ENCODE peak calls at places on chromosomes 6 and 20, in seven cellular contexts. One of them, this sample, is unnamed.

GRCh38 chr6:35026434-35027222 is 114.5 kb downstream of the TCP11 start:
- DNase-seq in A549: no peak
- DNase-seq in mammary epithelial cell: peak
- DNase-seq in keratinocyte: peak
- DNase-seq in breast epithelium: no peak
- DNase-seq in Caco-2: no peak
- DNase-seq in choroid plexus epithelial cell: no peak
- DNase-seq in this sample: peak

GRCh38 chr6:168574699-168575195 is 133.8 kb downstream of the SMOC2 start:
- DNase-seq in A549: no peak
- DNase-seq in mammary epithelial cell: no peak
- DNase-seq in keratinocyte: no peak
- DNase-seq in breast epithelium: peak
- DNase-seq in Caco-2: no peak
- DNase-seq in choroid plexus epithelial cell: no peak
- DNase-seq in this sample: no peak

GRCh38 chr6:169167581-169168301 is 85.9 kb downstream of the THBS2 start:
- DNase-seq in A549: no peak
- DNase-seq in mammary epithelial cell: peak
- DNase-seq in keratinocyte: no peak
- DNase-seq in breast epithelium: no peak
- DNase-seq in Caco-2: no peak
- DNase-seq in choroid plexus epithelial cell: peak
- DNase-seq in this sample: no peak

GRCh38 chr20:16672299-16672698 is 57.5 kb upstream of the SNRPB2 start:
- DNase-seq in A549: no peak
- DNase-seq in mammary epithelial cell: no peak
- DNase-seq in keratinocyte: no peak
- DNase-seq in breast epithelium: no peak
- DNase-seq in Caco-2: no peak
- DNase-seq in choroid plexus epithelial cell: no peak
- DNase-seq in this sample: no peak

GRCh38 chr6:158322724-158323560 is 10.7 kb downstream of the TULP4 start:
- DNase-seq in A549: peak
- DNase-seq in mammary epithelial cell: peak
- DNase-seq in keratinocyte: peak
- DNase-seq in breast epithelium: no peak
- DNase-seq in Caco-2: peak
- DNase-seq in choroid plexus epithelial cell: peak
- DNase-seq in this sample: peak

GRCh38 chr6:111764238-111765182 is 108.7 kb downstream of the FYN start:
- DNase-seq in A549: no peak
- DNase-seq in mammary epithelial cell: no peak
- DNase-seq in keratinocyte: no peak
- DNase-seq in breast epithelium: peak
- DNase-seq in Caco-2: no peak
- DNase-seq in choroid plexus epithelial cell: no peak
- DNase-seq in this sample: no peak

GRCh38 chr20:33929917-33930316 is 63.8 kb upstream of the RALY start:
- DNase-seq in A549: no peak
- DNase-seq in mammary epithelial cell: no peak
- DNase-seq in keratinocyte: no peak
- DNase-seq in breast epithelium: no peak
- DNase-seq in Caco-2: no peak
- DNase-seq in choroid plexus epithelial cell: no peak
- DNase-seq in this sample: no peak

GRCh38 chr6:83169511-83169910 is 23.6 kb downstream of the PGM3 start:
- DNase-seq in A549: no peak
- DNase-seq in mammary epithelial cell: no peak
- DNase-seq in keratinocyte: no peak
- DNase-seq in breast epithelium: no peak
- DNase-seq in Caco-2: no peak
- DNase-seq in choroid plexus epithelial cell: no peak
- DNase-seq in this sample: no peak

GRCh38 chr20:38073307-38074010 is 39.9 kb downstream of the RPRD1B start:
- DNase-seq in A549: peak
- DNase-seq in mammary epithelial cell: peak
- DNase-seq in keratinocyte: no peak
- DNase-seq in breast epithelium: peak
- DNase-seq in Caco-2: no peak
- DNase-seq in choroid plexus epithelial cell: peak
- DNase-seq in this sample: peak

GRCh38 chr20:59123011-59123676 is 40.5 kb upstream of the ZNF831 start:
- DNase-seq in A549: no peak
- DNase-seq in mammary epithelial cell: no peak
- DNase-seq in keratinocyte: no peak
- DNase-seq in breast epithelium: no peak
- DNase-seq in Caco-2: peak
- DNase-seq in choroid plexus epithelial cell: no peak
- DNase-seq in this sample: no peak

GRCh38 chr6:41502607-41503434 is 43.4 kb upstream of the FOXP4 start:
- DNase-seq in A549: no peak
- DNase-seq in mammary epithelial cell: no peak
- DNase-seq in keratinocyte: no peak
- DNase-seq in breast epithelium: peak
- DNase-seq in Caco-2: no peak
- DNase-seq in choroid plexus epithelial cell: peak
- DNase-seq in this sample: no peak

GRCh38 chr6:40326689-40327404 is 260.3 kb downstream of the LRFN2 start:
- DNase-seq in A549: no peak
- DNase-seq in mammary epithelial cell: no peak
- DNase-seq in keratinocyte: no peak
- DNase-seq in breast epithelium: no peak
- DNase-seq in Caco-2: no peak
- DNase-seq in choroid plexus epithelial cell: no peak
- DNase-seq in this sample: no peak

GRCh38 chr6:139753198-139753861 is 378.9 kb upstream of the CITED2 start:
- DNase-seq in A549: no peak
- DNase-seq in mammary epithelial cell: no peak
- DNase-seq in keratinocyte: no peak
- DNase-seq in breast epithelium: no peak
- DNase-seq in Caco-2: peak
- DNase-seq in choroid plexus epithelial cell: peak
- DNase-seq in this sample: no peak

GRCh38 chr6:40819182-40819834 is 219.7 kb downstream of the UNC5CL start:
- DNase-seq in A549: no peak
- DNase-seq in mammary epithelial cell: no peak
- DNase-seq in keratinocyte: no peak
- DNase-seq in breast epithelium: no peak
- DNase-seq in Caco-2: no peak
- DNase-seq in choroid plexus epithelial cell: no peak
- DNase-seq in this sample: no peak

GRCh38 chr20:50303573-50304500 is 113.2 kb downstream of the CEBPB start:
- DNase-seq in A549: no peak
- DNase-seq in mammary epithelial cell: no peak
- DNase-seq in keratinocyte: no peak
- DNase-seq in breast epithelium: peak
- DNase-seq in Caco-2: no peak
- DNase-seq in choroid plexus epithelial cell: peak
- DNase-seq in this sample: peak

GRCh38 chr6:43147289-43147688 is 23.8 kb upstream of the SRF start:
- DNase-seq in A549: no peak
- DNase-seq in mammary epithelial cell: no peak
- DNase-seq in keratinocyte: no peak
- DNase-seq in breast epithelium: no peak
- DNase-seq in Caco-2: no peak
- DNase-seq in choroid plexus epithelial cell: no peak
- DNase-seq in this sample: no peak

GRCh38 chr6:129492260-129492659 is 217.7 kb downstream of the ARHGAP18 start:
- DNase-seq in A549: no peak
- DNase-seq in mammary epithelial cell: no peak
- DNase-seq in keratinocyte: no peak
- DNase-seq in breast epithelium: no peak
- DNase-seq in Caco-2: no peak
- DNase-seq in choroid plexus epithelial cell: no peak
- DNase-seq in this sample: no peak

GRCh38 chr6:105902401-105903031 is 183.6 kb upstream of the PRDM1 start:
- DNase-seq in A549: no peak
- DNase-seq in mammary epithelial cell: no peak
- DNase-seq in keratinocyte: no peak
- DNase-seq in breast epithelium: no peak
- DNase-seq in Caco-2: no peak
- DNase-seq in choroid plexus epithelial cell: no peak
- DNase-seq in this sample: no peak

GRCh38 chr6:7341989-7342742 is 29.2 kb upstream of the SSR1 start:
- DNase-seq in A549: no peak
- DNase-seq in mammary epithelial cell: no peak
- DNase-seq in keratinocyte: no peak
- DNase-seq in breast epithelium: no peak
- DNase-seq in Caco-2: no peak
- DNase-seq in choroid plexus epithelial cell: no peak
- DNase-seq in this sample: no peak

GRCh38 chr20:8367679-8368078 is 235.6 kb downstream of the PLCB1 start:
- DNase-seq in A549: no peak
- DNase-seq in mammary epithelial cell: no peak
- DNase-seq in keratinocyte: no peak
- DNase-seq in breast epithelium: no peak
- DNase-seq in Caco-2: no peak
- DNase-seq in choroid plexus epithelial cell: no peak
- DNase-seq in this sample: no peak

GRCh38 chr6:47103931-47104330 is 61.8 kb upstream of the ADGRF1 start:
- DNase-seq in A549: peak
- DNase-seq in mammary epithelial cell: peak
- DNase-seq in keratinocyte: no peak
- DNase-seq in breast epithelium: no peak
- DNase-seq in Caco-2: no peak
- DNase-seq in choroid plexus epithelial cell: peak
- DNase-seq in this sample: peak

GRCh38 chr20:32343438-32343837 is 14.7 kb upstream of the ASXL1 start:
- DNase-seq in A549: no peak
- DNase-seq in mammary epithelial cell: peak
- DNase-seq in keratinocyte: no peak
- DNase-seq in breast epithelium: no peak
- DNase-seq in Caco-2: peak
- DNase-seq in choroid plexus epithelial cell: peak
- DNase-seq in this sample: peak

GRCh38 chr6:39927159-39927558 is 7.1 kb downstream of the MOCS1 start:
- DNase-seq in A549: no peak
- DNase-seq in mammary epithelial cell: peak
- DNase-seq in keratinocyte: no peak
- DNase-seq in breast epithelium: no peak
- DNase-seq in Caco-2: no peak
- DNase-seq in choroid plexus epithelial cell: peak
- DNase-seq in this sample: peak

GRCh38 chr20:53611449-53611894 is 17.8 kb upstream of the ZNF217 start:
- DNase-seq in A549: peak
- DNase-seq in mammary epithelial cell: peak
- DNase-seq in keratinocyte: peak
- DNase-seq in breast epithelium: no peak
- DNase-seq in Caco-2: peak
- DNase-seq in choroid plexus epithelial cell: peak
- DNase-seq in this sample: peak

GRCh38 chr6:144319193-144319592 is 34.1 kb downstream of the UTRN start:
- DNase-seq in A549: no peak
- DNase-seq in mammary epithelial cell: no peak
- DNase-seq in keratinocyte: no peak
- DNase-seq in breast epithelium: no peak
- DNase-seq in Caco-2: no peak
- DNase-seq in choroid plexus epithelial cell: no peak
- DNase-seq in this sample: no peak

GRCh38 chr6:17930321-17930993 is 57.0 kb downstream of the KIF13A start:
- DNase-seq in A549: no peak
- DNase-seq in mammary epithelial cell: no peak
- DNase-seq in keratinocyte: no peak
- DNase-seq in breast epithelium: no peak
- DNase-seq in Caco-2: no peak
- DNase-seq in choroid plexus epithelial cell: no peak
- DNase-seq in this sample: no peak

GRCh38 chr20:54642733-54643667 is 167.6 kb downstream of the DOK5 start:
- DNase-seq in A549: no peak
- DNase-seq in mammary epithelial cell: no peak
- DNase-seq in keratinocyte: no peak
- DNase-seq in breast epithelium: no peak
- DNase-seq in Caco-2: no peak
- DNase-seq in choroid plexus epithelial cell: no peak
- DNase-seq in this sample: no peak

GRCh38 chr6:69487688-69488087 is 309.1 kb downstream of the LMBRD1 start:
- DNase-seq in A549: peak
- DNase-seq in mammary epithelial cell: no peak
- DNase-seq in keratinocyte: no peak
- DNase-seq in breast epithelium: no peak
- DNase-seq in Caco-2: no peak
- DNase-seq in choroid plexus epithelial cell: peak
- DNase-seq in this sample: no peak

GRCh38 chr20:7146552-7147219 is 379.2 kb downstream of the BMP2 start:
- DNase-seq in A549: no peak
- DNase-seq in mammary epithelial cell: no peak
- DNase-seq in keratinocyte: no peak
- DNase-seq in breast epithelium: no peak
- DNase-seq in Caco-2: no peak
- DNase-seq in choroid plexus epithelial cell: no peak
- DNase-seq in this sample: no peak

GRCh38 chr6:15400572-15401004 is 154.7 kb downstream of the JARID2 start:
- DNase-seq in A549: peak
- DNase-seq in mammary epithelial cell: no peak
- DNase-seq in keratinocyte: no peak
- DNase-seq in breast epithelium: no peak
- DNase-seq in Caco-2: no peak
- DNase-seq in choroid plexus epithelial cell: peak
- DNase-seq in this sample: no peak
- H3K4me3 ChIP-seq in A549: peak
- H3K4me3 ChIP-seq in mammary epithelial cell: no peak
- H3K4me3 ChIP-seq in keratinocyte: no peak
- H3K4me3 ChIP-seq in breast epithelium: peak
- H3K4me3 ChIP-seq in Caco-2: no peak
- H3K4me3 ChIP-seq in choroid plexus epithelial cell: peak
- H3K4me3 ChIP-seq in this sample: no peak

DNA sequence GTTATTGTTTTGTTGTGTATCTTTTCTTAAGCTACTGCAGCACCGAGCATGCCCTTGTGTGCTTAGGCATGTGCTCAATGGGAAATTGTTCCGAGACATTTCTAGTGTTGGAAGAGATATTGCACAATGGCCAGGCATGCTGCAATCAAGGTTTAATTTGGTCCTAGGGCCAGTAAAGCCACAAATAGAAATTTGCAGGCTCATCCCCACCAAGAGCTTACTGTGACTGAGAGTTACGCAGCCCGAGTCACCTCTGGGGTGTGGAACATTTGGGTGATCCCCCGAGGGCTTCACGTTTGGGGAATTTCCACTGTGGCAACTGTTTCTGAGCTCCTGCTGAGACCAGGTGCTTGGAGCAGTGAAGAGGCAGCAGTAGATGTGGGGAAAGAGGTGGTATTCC is 65.8 kb downstream of the ADTRP start:
- DNase-seq in A549: no peak
- DNase-seq in mammary epithelial cell: peak
- DNase-seq in keratinocyte: no peak
- DNase-seq in breast epithelium: no peak
- DNase-seq in Caco-2: no peak
- DNase-seq in choroid plexus epithelial cell: peak
- DNase-seq in this sample: peak
- H3K4me3 ChIP-seq in A549: no peak
- H3K4me3 ChIP-seq in mammary epithelial cell: no peak
- H3K4me3 ChIP-seq in keratinocyte: no peak
- H3K4me3 ChIP-seq in breast epithelium: no peak
- H3K4me3 ChIP-seq in Caco-2: no peak
- H3K4me3 ChIP-seq in choroid plexus epithelial cell: no peak
- H3K4me3 ChIP-seq in this sample: no peak

GRCh38 chr20:36571564-36572504 is 1.6 kb upstream of the TGIF2 start:
- DNase-seq in A549: no peak
- DNase-seq in mammary epithelial cell: no peak
- DNase-seq in keratinocyte: no peak
- DNase-seq in breast epithelium: no peak
- DNase-seq in Caco-2: no peak
- DNase-seq in choroid plexus epithelial cell: no peak
- DNase-seq in this sample: no peak
- H3K4me3 ChIP-seq in A549: no peak
- H3K4me3 ChIP-seq in mammary epithelial cell: no peak
- H3K4me3 ChIP-seq in keratinocyte: no peak
- H3K4me3 ChIP-seq in breast epithelium: no peak
- H3K4me3 ChIP-seq in Caco-2: no peak
- H3K4me3 ChIP-seq in choroid plexus epithelial cell: no peak
- H3K4me3 ChIP-seq in this sample: no peak

GRCh38 chr6:15355683-15356099 is 109.8 kb downstream of the JARID2 start:
- DNase-seq in A549: no peak
- DNase-seq in mammary epithelial cell: no peak
- DNase-seq in keratinocyte: no peak
- DNase-seq in breast epithelium: no peak
- DNase-seq in Caco-2: no peak
- DNase-seq in choroid plexus epithelial cell: peak
- DNase-seq in this sample: no peak
- H3K4me3 ChIP-seq in A549: no peak
- H3K4me3 ChIP-seq in mammary epithelial cell: no peak
- H3K4me3 ChIP-seq in keratinocyte: no peak
- H3K4me3 ChIP-seq in breast epithelium: no peak
- H3K4me3 ChIP-seq in Caco-2: no peak
- H3K4me3 ChIP-seq in choroid plexus epithelial cell: no peak
- H3K4me3 ChIP-seq in this sample: no peak